ENCODE peak calls at places on chromosomes 1 and 21, in ten cellular contexts. P, B, S, T, X, L, K, M, E and F are unnamed samples.
A peak's percentile ranks its signal among the peaks of the same experiment; 100 is the strongest.

GRCh38 chr1:21647431-21648373 is 21.5 kb downstream of the RAP1GAP start:
- DNase-seq in S (no peak), B (peak; percentile 67), P (peak; percentile 41), X (peak; percentile 75), K (peak; percentile 98), M (no peak), T (peak; percentile 54), L (peak; percentile 79), E (peak; percentile 33), F (peak; percentile 48)

GRCh38 chr1:150268342-150268705 is 492 bp downstream of the APH1A start:
- DNase-seq in L (peak; percentile 25), B (no peak), S (peak; percentile 57), T (peak; percentile 56), P (no peak), K (no peak), X (peak; percentile 54), M (no peak), E (peak; percentile 59), F (no peak)

GRCh38 chr1:119102051-119102450 is 38.4 kb downstream of the WARS2 start:
- DNase-seq in X (no peak), P (no peak), M (no peak), T (no peak), S (no peak), L (no peak), B (no peak), E (no peak), K (no peak), F (no peak)

GRCh38 chr1:1431845-1432565 is 3.5 kb upstream of the VWA1 start:
- DNase-seq in K (peak; percentile 82), S (no peak), E (no peak), T (peak; percentile 84), X (peak; percentile 53), M (no peak), L (peak; percentile 63), P (no peak), B (no peak), F (no peak)

GRCh38 chr1:27307851-27308598 is 13.9 kb upstream of the TMEM222 start:
- DNase-seq in K (peak; percentile 74), S (no peak), E (no peak), M (no peak), X (no peak), L (no peak), P (no peak), T (no peak), B (no peak), F (no peak)

GRCh38 chr1:160621633-160622413 is 25.0 kb downstream of the SLAMF1 start:
- DNase-seq in X (no peak), B (no peak), M (no peak), S (no peak), E (no peak), T (no peak), L (no peak), K (no peak), P (no peak), F (no peak)

GRCh38 chr1:12595839-12596821 is 21.9 kb downstream of the DHRS3 start:
- DNase-seq in K (peak; percentile 92), L (peak; percentile 99), M (peak; percentile 97), X (peak; percentile 73), S (peak; percentile 92), B (no peak), T (peak; percentile 99), E (peak; percentile 84), P (peak; percentile 98), F (peak; percentile 97)

GRCh38 chr1:245797592-245798366 is 643.0 kb downstream of the KIF26B start:
- DNase-seq in P (no peak), X (no peak), B (peak; percentile 34), K (peak; percentile 89), T (no peak), E (no peak), S (no peak), M (no peak), L (peak; percentile 22), F (no peak)

GRCh38 chr1:210236840-210237409 is 4.3 kb downstream of the SERTAD4 start:
- DNase-seq in B (no peak), P (peak; percentile 91), K (peak; percentile 62), M (no peak), L (peak; percentile 96), E (no peak), S (no peak), X (no peak), T (peak; percentile 86), F (no peak)

GRCh38 chr1:224874775-224875174 is 54.7 kb upstream of the DNAH14 start:
- DNase-seq in T (no peak), P (no peak), M (no peak), L (no peak), K (peak; percentile 3), E (no peak), S (no peak), X (no peak), B (no peak), F (no peak)

GRCh38 chr1:188122646-188123045 is 1293.9 kb downstream of the PLA2G4A start:
- DNase-seq in X (no peak), P (no peak), K (no peak), E (peak; percentile 29), S (no peak), L (no peak), M (no peak), B (no peak), T (no peak), F (no peak)

GRCh38 chr1:165680303-165680702 is 18.1 kb downstream of the ALDH9A1 start:
- DNase-seq in B (no peak), L (no peak), K (no peak), T (no peak), P (no peak), S (no peak), M (no peak), E (no peak), X (no peak), F (no peak)

GRCh38 chr21:28614816-28615215 is 377.9 kb downstream of the LTN1 start:
- DNase-seq in P (no peak), E (no peak), B (no peak), K (no peak), T (no peak), S (no peak), M (no peak), L (peak; percentile 25), X (no peak), F (no peak)

GRCh38 chr1:53255031-53255430 is 16.7 kb upstream of the MAGOH start:
- DNase-seq in L (peak; percentile 5), X (no peak), M (no peak), P (no peak), B (no peak), T (peak; percentile 10), E (no peak), S (no peak), K (no peak), F (peak; percentile 22)
- TF ChIP-seq CTCF in L (no peak), X (no peak), M (no peak), P (peak; percentile 12), B (peak; percentile 12), T (peak; percentile 19), E (peak; percentile 14), S (no peak), K (peak; percentile 54), F (peak; percentile 64)

GRCh38 chr1:46017876-46018503 is 114.4 kb downstream of the PIK3R3 start:
- DNase-seq in T (no peak), E (no peak), X (no peak), L (no peak), P (no peak), K (no peak), S (no peak), B (no peak), M (no peak), F (no peak)
- TF ChIP-seq CTCF in T (no peak), E (no peak), X (no peak), L (no peak), P (no peak), K (no peak), S (no peak), B (no peak), M (no peak), F (no peak)

DNA sequence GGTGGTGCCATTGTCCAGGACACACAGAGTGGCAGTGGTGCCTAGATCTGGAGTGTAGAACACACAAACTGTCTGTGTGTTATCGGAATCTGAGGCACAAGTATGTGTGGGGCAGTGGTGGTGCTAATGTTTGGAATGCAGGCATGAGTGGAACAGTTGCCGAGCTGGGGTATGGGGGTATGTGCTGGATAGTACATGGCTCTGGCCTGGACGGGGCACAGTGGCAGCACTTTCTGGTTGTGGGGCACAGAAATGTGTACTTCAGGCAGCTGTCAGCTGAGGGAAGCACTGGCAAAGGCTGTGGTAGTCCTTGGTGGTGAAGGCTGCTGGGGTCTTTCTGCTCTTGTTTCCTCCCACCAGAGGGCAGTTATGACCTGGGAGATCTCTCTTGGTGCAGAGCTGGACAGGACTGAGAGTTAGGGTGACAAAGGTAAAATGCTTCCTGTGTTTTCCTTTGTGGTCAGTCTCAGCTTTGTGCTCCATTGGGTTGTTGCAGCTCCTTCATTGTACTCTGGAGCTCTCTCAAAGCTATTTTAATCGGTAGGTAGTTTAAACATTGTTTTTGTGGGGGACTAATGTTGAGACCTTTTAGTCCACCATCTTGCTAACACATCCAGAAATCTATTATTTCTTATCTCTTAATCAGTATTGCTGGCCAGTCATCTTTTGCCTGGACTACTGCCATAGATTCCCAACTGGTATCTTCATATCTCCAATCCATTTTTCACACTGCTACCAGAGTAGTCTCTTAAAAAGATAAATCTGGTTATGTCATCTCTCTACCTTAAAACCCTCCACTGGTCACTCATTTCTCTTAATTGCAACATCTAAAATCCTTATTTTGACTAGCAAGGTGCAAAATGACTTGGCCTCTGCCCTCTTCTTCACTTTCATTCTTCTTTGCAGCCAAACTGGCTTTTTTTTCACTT is 83.9 kb upstream of the NBPF4 start:
- DNase-seq in T (no peak), B (peak; percentile 13), X (no peak), S (no peak), M (no peak), L (no peak), E (no peak), P (no peak), K (peak; percentile 82), F (no peak)
- TF ChIP-seq CTCF in T (peak; percentile 3), B (peak; percentile 42), X (no peak), S (no peak), M (no peak), L (no peak), E (no peak), P (no peak), K (peak; percentile 82), F (peak; percentile 12)

GRCh38 chr1:6103854-6104530 is 58.3 kb downstream of the KCNAB2 start:
- DNase-seq in B (no peak), T (no peak), M (no peak), E (no peak), S (no peak), P (no peak), L (no peak), K (no peak), X (peak; percentile 8), F (no peak)

GRCh38 chr1:6102227-6102845 is 56.6 kb downstream of the KCNAB2 start:
- DNase-seq in S (no peak), M (no peak), B (no peak), K (no peak), E (no peak), L (no peak), P (no peak), X (peak; percentile 6), T (no peak), F (no peak)

GRCh38 chr1:6101826-6102225 is 56.1 kb downstream of the KCNAB2 start:
- DNase-seq in S (no peak), P (no peak), X (no peak), B (no peak), E (no peak), T (no peak), L (no peak), K (no peak), M (no peak), F (no peak)

GRCh38 chr1:6104631-6105030 is 58.9 kb downstream of the KCNAB2 start:
- DNase-seq in X (peak; percentile 14), K (no peak), E (no peak), T (no peak), B (no peak), P (no peak), M (no peak), S (no peak), L (no peak), F (no peak)

GRCh38 chr1:6103111-6103853 is 57.6 kb downstream of the KCNAB2 start:
- DNase-seq in K (no peak), P (no peak), E (no peak), X (peak; percentile 12), S (no peak), B (no peak), T (no peak), M (no peak), L (no peak), F (no peak)
- TF ChIP-seq CTCF in K (no peak), P (no peak), E (no peak), X (no peak), S (no peak), B (no peak), T (no peak), M (no peak), L (no peak), F (no peak)